ENCODE peak calls at places on chromosome 11, in four cellular contexts. U, I, F and M are unnamed samples.

GRCh38 chr11:33559567-33559966 is 141.1 kb downstream of the C11orf91 start:
- DNase-seq in U (no peak), I (no peak), F (peak; percentile 30), M (no peak)

GRCh38 chr11:60194511-60194910 is 11.6 kb upstream of the MS4A6A start:
- DNase-seq in U (no peak), I (no peak), F (no peak), M (no peak)

GRCh38 chr11:15073361-15074205 is at the start of gene CALCB:
- DNase-seq in U (no peak), I (no peak), F (peak; percentile 78), M (no peak)

GRCh38 chr11:115317428-115318185 is 186.6 kb downstream of the CADM1 start:
- DNase-seq in U (no peak), I (no peak), F (no peak), M (no peak)

GRCh38 chr11:92960886-92961285 is 8.6 kb upstream of the MTNR1B start:
- DNase-seq in U (no peak), I (no peak), F (no peak), M (no peak)

GRCh38 chr11:45993438-45994064 is 71.1 kb downstream of the LARGE2 start:
- DNase-seq in U (peak; percentile 21), I (no peak), F (no peak), M (no peak)

GRCh38 chr11:103806130-103806900 is 230.1 kb upstream of the DDI1 start:
- DNase-seq in U (no peak), I (no peak), F (no peak), M (peak; percentile 32)

GRCh38 chr11:2553886-2554285 is 109.1 kb downstream of the KCNQ1 start:
- DNase-seq in U (no peak), I (no peak), F (no peak), M (no peak)

GRCh38 chr11:93209476-93209875 is 11.7 kb upstream of the SLC36A4 start:
- DNase-seq in U (no peak), I (no peak), F (no peak), M (no peak)

GRCh38 chr11:2419638-2420501 is 19.3 kb downstream of the TSSC4 start:
- DNase-seq in U (peak; percentile 81), I (peak; percentile 70), F (peak; percentile 93), M (peak; percentile 77)

GRCh38 chr11:12114487-12115033 is 4.2 kb downstream of the MICAL2 start:
- DNase-seq in U (no peak), I (no peak), F (no peak), M (no peak)

GRCh38 chr11:2209900-2210321 is 38.3 kb upstream of the TH start:
- DNase-seq in U (no peak), I (no peak), F (peak; percentile 77), M (peak; percentile 20)

GRCh38 chr11:44619931-44620725 is 54.7 kb downstream of the CD82 start:
- DNase-seq in U (peak; percentile 18), I (no peak), F (no peak), M (no peak)

GRCh38 chr11:34940026-34940677 is 23.7 kb downstream of the PDHX start:
- DNase-seq in U (no peak), I (no peak), F (no peak), M (no peak)

GRCh38 chr11:118911880-118912741 is 13.6 kb downstream of the BCL9L start:
- DNase-seq in U (peak; percentile 90), I (peak; percentile 93), F (peak; percentile 86), M (peak; percentile 90)

GRCh38 chr11:114279778-114280532 is 16.2 kb upstream of the NNMT start:
- DNase-seq in U (no peak), I (no peak), F (no peak), M (no peak)

GRCh38 chr11:119108151-119108856 is 1.2 kb downstream of the C2CD2L start:
- DNase-seq in U (peak; percentile 72), I (no peak), F (no peak), M (peak; percentile 78)

GRCh38 chr11:109864161-109864661 is 229.0 kb upstream of the ZC3H12C start:
- DNase-seq in U (no peak), I (no peak), F (no peak), M (no peak)

GRCh38 chr11:1761110-1761856 is 2.4 kb downstream of the CTSD start:
- DNase-seq in U (no peak), I (peak; percentile 36), F (peak; percentile 64), M (no peak)

GRCh38 chr11:3854660-3854976 is 846 bp upstream of the STIM1 start:
- DNase-seq in U (no peak), I (no peak), F (no peak), M (no peak)

GRCh38 chr11:118673361-118674093 is 5.9 kb downstream of the TREH start:
- DNase-seq in U (no peak), I (no peak), F (no peak), M (no peak)

GRCh38 chr11:104781719-104782376 is 116.4 kb downstream of the CASP12 start:
- DNase-seq in U (no peak), I (no peak), F (no peak), M (no peak)

GRCh38 chr11:119907934-119908760 is 179.1 kb upstream of the NECTIN1 start:
- DNase-seq in U (peak; percentile 49), I (no peak), F (no peak), M (peak; percentile 59)

GRCh38 chr11:45148276-45148675 is 1.8 kb downstream of the PRDM11 start:
- DNase-seq in U (peak; percentile 14), I (no peak), F (no peak), M (no peak)

GRCh38 chr11:111205622-111206385 is 39.7 kb upstream of the POU2AF2 start:
- DNase-seq in U (no peak), I (no peak), F (no peak), M (no peak)

DNA sequence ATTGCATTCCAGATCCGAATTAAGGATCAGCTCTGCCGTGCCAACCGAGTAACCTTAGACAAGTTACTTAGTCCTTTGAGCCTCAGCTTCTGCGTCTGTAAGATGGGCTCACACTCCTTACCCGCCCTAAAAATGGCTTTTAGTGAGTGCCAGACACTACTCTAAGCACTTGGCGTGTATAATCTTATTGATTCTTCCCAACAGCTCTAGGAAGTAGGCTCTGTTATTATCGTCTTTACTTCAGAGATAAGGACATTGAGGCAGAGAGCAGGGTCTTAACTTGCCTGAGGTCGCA is 21.7 kb upstream of the ROBO3 start:
- DNase-seq in U (no peak), I (no peak), F (no peak), M (no peak)
- H3K4me1 ChIP-seq in U (peaks cover 11% of the 10 kb centered on the region), I (peaks cover 21% of the 10 kb centered on the region), F (peaks cover 25% of the 10 kb centered on the region), M (peaks cover 17% of the 10 kb centered on the region)

GRCh38 chr11:126268361-126268707 is 361 bp downstream of the SRPRA start:
- DNase-seq in U (no peak), I (no peak), F (no peak), M (no peak)

GRCh38 chr11:126267650-126268049 is 1.0 kb downstream of the SRPRA start:
- DNase-seq in U (no peak), I (no peak), F (no peak), M (no peak)

GRCh38 chr11:126263489-126263888 is 5.2 kb downstream of the SRPRA start:
- DNase-seq in U (no peak), I (no peak), F (no peak), M (no peak)

GRCh38 chr11:126268708-126269579 is at the start of the genes FOXRED1 and SRPRA:
- DNase-seq in U (peak; percentile 100), I (peak; percentile 100), F (peak; percentile 100), M (peak; percentile 100)

DNA sequence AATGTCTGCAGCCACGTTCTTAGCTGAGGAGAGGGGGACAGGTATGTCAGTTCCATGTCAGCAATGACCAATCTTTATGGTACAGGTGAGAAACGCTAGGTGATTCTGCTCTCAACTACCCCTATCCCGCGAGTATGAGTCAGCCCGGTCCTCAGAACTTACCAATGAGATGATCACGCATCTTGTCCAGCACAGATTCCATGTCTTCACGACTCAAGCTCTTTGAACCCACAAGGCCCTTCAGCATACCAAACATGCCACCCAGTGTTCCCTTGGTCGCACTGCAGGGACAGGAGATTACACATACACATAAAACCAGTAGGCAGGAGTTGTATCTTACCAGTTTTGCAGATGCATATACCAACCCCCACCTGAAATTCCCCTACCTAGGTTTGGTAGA is 2.9 kb downstream of the SRPRA start:
- DNase-seq in U (no peak), I (no peak), F (no peak), M (no peak)
- TF ChIP-seq CTCF in U (no peak), I (no peak), F (no peak), M (no peak)

GRCh38 chr11:66722745-66723651 is 6.0 kb downstream of the SPTBN2 start:
- DNase-seq in U (no peak), I (no peak), F (no peak), M (no peak)

GRCh38 chr11:66721939-66722338 is 7.1 kb downstream of the SPTBN2 start:
- DNase-seq in U (no peak), I (no peak), F (no peak), M (no peak)

GRCh38 chr11:66720223-66720898 is 8.7 kb downstream of the SPTBN2 start:
- DNase-seq in U (peak; percentile 73), I (no peak), F (no peak), M (peak; percentile 83)

GRCh38 chr11:66719111-66719872 is 9.7 kb downstream of the SPTBN2 start:
- DNase-seq in U (no peak), I (no peak), F (no peak), M (peak; percentile 40)

GRCh38 chr11:66720899-66721470 is 8.0 kb downstream of the SPTBN2 start:
- DNase-seq in U (no peak), I (no peak), F (no peak), M (peak; percentile 40)
- H3K4me1 ChIP-seq in U (no peaks in the 10 kb centered on the region), I (no peaks in the 10 kb centered on the region), F (no peaks in the 10 kb centered on the region), M (peaks cover 11% of the 10 kb centered on the region)

GRCh38 chr11:16403851-16404250 is 47.5 kb upstream of the SOX6 start:
- DNase-seq in U (no peak), I (no peak), F (no peak), M (no peak)

GRCh38 chr11:16404781-16405180 is 48.4 kb upstream of the SOX6 start:
- DNase-seq in U (no peak), I (no peak), F (no peak), M (no peak)

GRCh38 chr11:16408619-16409018 is 52.3 kb upstream of the SOX6 start:
- DNase-seq in U (no peak), I (no peak), F (no peak), M (no peak)

GRCh38 chr11:16403448-16403803 is 47.1 kb upstream of the SOX6 start:
- DNase-seq in U (no peak), I (no peak), F (no peak), M (no peak)

GRCh38 chr11:16406226-16406625 is 49.9 kb upstream of the SOX6 start:
- DNase-seq in U (no peak), I (no peak), F (no peak), M (no peak)
- TF ChIP-seq CTCF in U (no peak), I (no peak), F (no peak), M (no peak)

GRCh38 chr11:19511413-19512183 is 201.0 kb upstream of the NAV2 start:
- DNase-seq in U (peak; percentile 23), I (no peak), F (peak; percentile 45), M (no peak)

GRCh38 chr11:19511066-19511412 is 201.6 kb upstream of the NAV2 start:
- DNase-seq in U (no peak), I (no peak), F (no peak), M (no peak)

GRCh38 chr11:19510468-19510867 is 202.2 kb upstream of the NAV2 start:
- DNase-seq in U (no peak), I (no peak), F (no peak), M (no peak)

GRCh38 chr11:19506803-19507466 is 205.7 kb upstream of the NAV2 start:
- DNase-seq in U (no peak), I (no peak), F (no peak), M (no peak)

GRCh38 chr11:19508166-19508565 is 204.5 kb upstream of the NAV2 start:
- DNase-seq in U (peak; percentile 27), I (peak; percentile 40), F (no peak), M (peak; percentile 11)
- H3K4me1 ChIP-seq in U (no peaks in the 10 kb centered on the region), I (peaks cover 38% of the 10 kb centered on the region), F (peaks cover 6% of the 10 kb centered on the region), M (no peaks in the 10 kb centered on the region)

GRCh38 chr11:8209208-8209807 is 40.5 kb upstream of the RIC3 start:
- DNase-seq in U (peak; percentile 34), I (no peak), F (peak; percentile 86), M (peak; percentile 48)
- TF ChIP-seq CTCF in U (peak; percentile 24), I (peak; percentile 17), F (peak; percentile 33), M (no peak)